ENCODE peak calls at places on chromosomes 7 and 10, in four cellular contexts. X is IMR-90, Z is AG09319, V is Calu3. A is an unnamed sample.
A peak's percentile ranks its signal among the peaks of the same experiment; 100 is the strongest.

GRCh38 chr7:73433924-73434700 is 534 bp downstream of the FZD9 start:
- DNase-seq in X (no peak), Z (no peak), V (no peak), A (no peak)

GRCh38 chr7:42677751-42678231 is 234.1 kb downstream of the C7orf25 start:
- DNase-seq in X (peak; percentile 43), Z (no peak), V (no peak), A (no peak)

GRCh38 chr7:90345548-90346319 is 782 bp upstream of the GTPBP10 start:
- DNase-seq in X (peak; percentile 42), Z (no peak), V (no peak), A (no peak)

GRCh38 chr7:30469303-30469702 is 9.3 kb downstream of the NOD1 start:
- DNase-seq in X (peak; percentile 99), Z (peak; percentile 98), V (peak; percentile 78), A (peak; percentile 23)

GRCh38 chr10:71939861-71940474 is 24.2 kb upstream of the CHST3 start:
- DNase-seq in X (no peak), Z (no peak), V (no peak), A (no peak)

GRCh38 chr7:31368620-31369019 is 28.1 kb upstream of the NEUROD6 start:
- DNase-seq in X (no peak), Z (no peak), V (no peak), A (no peak)

GRCh38 chr10:67788028-67788886 is 49.7 kb downstream of the DNAJC12 start:
- DNase-seq in X (no peak), Z (no peak), V (peak; percentile 88), A (peak; percentile 70)

GRCh38 chr10:69387500-69387899 is 29.2 kb downstream of the TACR2 start:
- DNase-seq in X (no peak), Z (no peak), V (no peak), A (no peak)

GRCh38 chr7:26192485-26193087 is 8.0 kb downstream of the HNRNPA2B1 start:
- DNase-seq in X (no peak), Z (no peak), V (no peak), A (no peak)

GRCh38 chr7:107194051-107194450 is 25.2 kb downstream of the HBP1 start:
- DNase-seq in X (peak; percentile 11), Z (no peak), V (no peak), A (no peak)

GRCh38 chr10:127485153-127485857 is 63.8 kb upstream of the NPS start:
- DNase-seq in X (peak; percentile 73), Z (no peak), V (no peak), A (peak; percentile 36)

GRCh38 chr7:17075601-17076000 is 193.8 kb upstream of the AGR3 start:
- DNase-seq in X (peak; percentile 57), Z (no peak), V (no peak), A (no peak)

GRCh38 chr7:129367700-129368388 is 66.4 kb upstream of the STRIP2 start:
- DNase-seq in X (peak; percentile 72), Z (peak; percentile 44), V (peak; percentile 84), A (peak; percentile 82)

GRCh38 chr7:105013283-105013817 is 655 bp upstream of the KMT2E start:
- DNase-seq in X (peak; percentile 93), Z (peak; percentile 93), V (peak; percentile 87), A (peak; percentile 90)
- TF ChIP-seq CTCF in X (peak; percentile 57), Z (peak; percentile 53), V (no peak), A (peak; percentile 44)

GRCh38 chr7:151506901-151507382 is 12.8 kb downstream of the RHEB start:
- DNase-seq in X (no peak), Z (no peak), V (no peak), A (no peak)
- TF ChIP-seq CTCF in X (no peak), Z (no peak), V (no peak), A (no peak)

GRCh38 chr10:79042639-79043411 is 25.9 kb upstream of the ZMIZ1 start:
- DNase-seq in X (no peak), Z (no peak), V (no peak), A (no peak)
- TF ChIP-seq CTCF in X (no peak), Z (no peak), V (no peak), A (no peak)

DNA sequence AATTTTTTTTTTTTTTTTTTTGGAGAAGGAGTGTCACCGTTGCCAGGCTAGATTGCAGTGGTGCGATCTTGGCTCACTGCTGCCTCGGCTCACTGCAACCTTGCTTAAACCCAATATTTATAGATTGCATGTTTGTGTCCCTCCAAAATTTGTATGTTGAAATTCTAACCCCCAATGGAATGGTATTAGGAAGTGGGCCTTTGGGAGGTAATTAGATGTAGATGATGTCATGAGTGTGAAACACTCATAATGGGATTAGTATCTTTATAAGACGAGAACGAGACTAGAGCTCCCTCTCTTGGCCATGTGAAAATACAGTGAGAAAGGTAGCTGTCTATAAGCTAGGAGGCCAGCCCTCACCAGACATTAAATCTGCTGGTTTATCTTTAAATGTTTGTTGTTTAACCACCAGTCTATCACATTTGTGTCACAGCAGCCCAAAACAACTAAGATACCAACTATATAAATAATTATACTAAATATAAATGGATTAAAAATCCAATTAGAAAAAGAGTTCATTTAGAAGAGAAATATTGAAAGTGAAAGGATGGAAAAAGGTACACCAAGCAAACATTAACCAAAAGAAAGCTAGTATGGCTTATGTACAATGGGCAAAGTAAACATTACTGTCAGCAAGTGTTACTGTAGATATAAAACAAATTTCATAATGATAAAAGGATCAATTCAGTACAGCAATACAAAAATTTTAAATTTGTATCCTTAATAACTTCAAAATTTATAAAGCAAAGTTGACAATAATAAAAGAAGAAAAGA is 9.3 kb downstream of the TCAF1 start:
- DNase-seq in X (peak; percentile 18), Z (no peak), V (peak; percentile 52), A (no peak)
- TF ChIP-seq CTCF in X (peak; percentile 29), Z (peak; percentile 1), V (peak; percentile 52), A (no peak)

DNA sequence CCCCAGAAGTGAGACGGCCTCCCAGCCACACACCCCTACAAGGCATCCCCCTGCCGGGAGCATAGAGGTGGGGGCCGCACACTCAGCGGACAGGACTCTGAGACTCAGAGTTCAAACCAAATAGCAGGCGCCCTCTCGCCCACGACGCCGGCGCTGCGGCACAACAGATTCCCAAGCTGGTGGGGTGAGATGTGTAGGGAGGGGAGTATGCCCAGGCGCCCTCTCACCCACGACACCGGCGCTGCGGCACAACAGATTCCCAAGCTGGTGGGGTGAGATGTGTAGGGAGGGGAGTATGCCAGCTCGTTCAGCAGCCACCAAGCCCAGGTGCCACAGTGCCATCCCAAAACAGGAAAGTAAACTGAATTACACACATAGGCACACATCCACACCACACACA is 64.7 kb downstream of the TCERG1L start:
- DNase-seq in X (no peak), Z (no peak), V (no peak), A (no peak)
- TF ChIP-seq CTCF in X (no peak), Z (no peak), V (no peak), A (no peak)

GRCh38 chr7:139557857-139558581 is 34.5 kb downstream of the CLEC2L start:
- DNase-seq in X (no peak), Z (no peak), V (no peak), A (no peak)
- TF ChIP-seq CTCF in X (peak; percentile 3), Z (no peak), V (no peak), A (no peak)

GRCh38 chr7:83419013-83419412 is 229.9 kb downstream of the SEMA3E start:
- DNase-seq in X (no peak), Z (no peak), V (no peak), A (no peak)
- TF ChIP-seq CTCF in X (no peak), Z (no peak), V (no peak), A (no peak)

GRCh38 chr10:13823046-13823711 is 236.4 kb downstream of the PRPF18 start:
- DNase-seq in X (no peak), Z (no peak), V (no peak), A (no peak)
- TF ChIP-seq CTCF in X (no peak), Z (no peak), V (no peak), A (no peak)

DNA sequence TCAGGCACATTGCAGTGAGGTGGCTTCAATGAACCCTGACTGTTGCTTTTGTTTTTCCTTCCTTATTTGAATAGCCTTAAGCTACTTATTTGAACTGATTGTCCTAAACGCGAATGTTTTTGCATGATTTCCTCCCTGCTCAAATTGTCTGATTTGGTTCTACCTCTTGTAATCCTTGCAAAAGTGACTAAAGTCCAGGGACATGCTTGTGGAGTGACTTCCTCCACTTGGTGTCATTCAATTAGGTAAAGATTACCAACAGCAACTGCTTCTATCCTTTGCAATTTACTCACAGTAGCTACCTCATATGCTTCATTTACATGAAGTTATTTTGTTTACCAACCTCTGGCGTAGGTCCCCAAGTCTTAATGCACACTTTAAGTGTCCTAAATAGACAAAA is 295.9 kb upstream of the TMEM229A start:
- DNase-seq in X (no peak), Z (no peak), V (no peak), A (no peak)
- TF ChIP-seq CTCF in X (no peak), Z (no peak), V (no peak), A (no peak)

GRCh38 chr10:116522803-116523381 is 22.8 kb upstream of the PNLIP start:
- DNase-seq in X (no peak), Z (no peak), V (no peak), A (no peak)

GRCh38 chr10:116524736-116525135 is 21.0 kb upstream of the PNLIP start:
- DNase-seq in X (no peak), Z (no peak), V (no peak), A (no peak)

GRCh38 chr10:116526219-116526618 is 19.5 kb upstream of the PNLIP start:
- DNase-seq in X (no peak), Z (no peak), V (no peak), A (no peak)

DNA sequence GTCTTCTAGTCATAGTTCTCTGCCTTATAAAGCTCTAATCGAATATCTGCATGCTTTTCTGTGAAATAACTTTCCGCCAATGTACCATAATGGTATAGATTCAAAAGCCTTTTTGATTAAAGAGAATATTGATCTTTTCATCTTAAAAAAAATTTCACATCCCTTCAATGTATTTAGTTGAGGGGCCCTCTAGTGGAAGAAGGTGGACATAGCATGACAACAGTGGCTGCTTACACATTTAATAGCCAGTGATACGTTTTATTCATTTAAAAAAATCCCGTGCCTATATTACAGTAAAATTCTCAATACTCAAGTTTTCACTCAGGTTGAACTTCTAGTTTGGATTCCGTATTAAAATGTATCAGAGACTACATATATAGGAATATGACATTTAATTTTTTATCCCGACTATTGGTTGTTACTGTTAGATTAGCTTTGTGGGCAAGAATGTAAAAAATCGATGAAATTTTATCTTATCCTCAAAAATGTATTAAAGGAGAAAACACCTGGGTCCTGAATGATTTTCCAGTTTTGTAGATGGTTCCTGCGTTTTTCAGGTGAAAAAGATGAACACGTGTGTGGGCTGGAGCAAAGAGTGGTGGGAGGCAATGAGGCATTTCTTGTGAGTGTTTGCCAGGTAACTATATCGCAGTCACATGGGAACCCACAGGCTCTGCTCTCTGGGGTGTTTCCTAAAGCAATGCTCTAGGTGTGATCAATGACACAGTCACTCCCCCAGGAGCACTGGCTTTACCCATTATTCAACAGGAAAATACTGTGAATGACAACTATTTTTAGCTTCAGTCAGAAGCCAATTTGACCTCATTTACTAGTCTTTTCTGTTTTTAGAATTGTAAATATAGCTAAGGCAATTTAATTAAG is 24.1 kb upstream of the PNLIP start:
- DNase-seq in X (peak; percentile 52), Z (peak; percentile 2), V (peak; percentile 38), A (peak; percentile 49)
- TF ChIP-seq CTCF in X (peak; percentile 66), Z (peak; percentile 84), V (no peak), A (peak; percentile 87)